ENCODE peak calls at places on chromosomes 4 and X, in nine cellular contexts. N, R, Z, X, V, S, G, D and Y are unnamed samples.
A peak's percentile ranks its signal among the peaks of the same experiment; 100 is the strongest.

GRCh38 chrX:39613508-39613921 is 484.2 kb downstream of the BCOR start:
- DNase-seq in S (no peak), D (no peak), Z (peak; percentile 27), N (no peak), G (no peak), V (no peak), X (no peak), R (peak; percentile 53), Y (peak; percentile 47)

GRCh38 chrX:105502336-105502735 is 281.8 kb upstream of the TEX13A start:
- DNase-seq in S (no peak), D (no peak), N (no peak), G (no peak), X (no peak), R (no peak), V (no peak), Z (no peak), Y (no peak)

GRCh38 chr4:3427134-3427476 is 14.7 kb upstream of the HGFAC start:
- DNase-seq in S (no peak), R (no peak), V (no peak), G (no peak), X (no peak), D (no peak), N (no peak), Z (no peak), Y (no peak)

GRCh38 chrX:70129811-70130210 is 3.4 kb upstream of the IGBP1 start:
- DNase-seq in X (no peak), N (no peak), S (no peak), Z (no peak), R (no peak), V (no peak), D (no peak), G (no peak), Y (no peak)

GRCh38 chr4:87961993-87962791 is 13.3 kb upstream of the SPP1 start:
- DNase-seq in D (no peak), X (no peak), N (no peak), Z (no peak), G (no peak), S (no peak), V (no peak), R (no peak), Y (no peak)

GRCh38 chr4:147492761-147493160 is 11.9 kb downstream of the EDNRA start:
- DNase-seq in G (no peak), S (no peak), X (no peak), Z (peak; percentile 77), V (peak; percentile 86), D (no peak), N (no peak), R (no peak), Y (no peak)

GRCh38 chr4:107740950-107741701 is 21.1 kb upstream of the PAPSS1 start:
- DNase-seq in V (peak; percentile 78), D (no peak), N (no peak), X (no peak), R (no peak), G (no peak), S (no peak), Z (no peak), Y (no peak)

GRCh38 chr4:99945718-99946345 is 586 bp downstream of the DNAJB14 start:
- DNase-seq in N (no peak), D (peak; percentile 22), G (no peak), S (no peak), R (no peak), V (peak; percentile 74), X (peak; percentile 57), Z (peak; percentile 51), Y (peak; percentile 22)

GRCh38 chr4:78038704-78039103 is 18.4 kb upstream of the FRAS1 start:
- DNase-seq in X (no peak), N (no peak), G (no peak), Z (no peak), S (no peak), D (no peak), R (no peak), V (no peak), Y (no peak)
- TF ChIP-seq CTCF in X (no peak), N (no peak), G (no peak), Z (no peak), S (no peak), D (no peak), R (no peak), V (no peak), Y (no peak)

DNA sequence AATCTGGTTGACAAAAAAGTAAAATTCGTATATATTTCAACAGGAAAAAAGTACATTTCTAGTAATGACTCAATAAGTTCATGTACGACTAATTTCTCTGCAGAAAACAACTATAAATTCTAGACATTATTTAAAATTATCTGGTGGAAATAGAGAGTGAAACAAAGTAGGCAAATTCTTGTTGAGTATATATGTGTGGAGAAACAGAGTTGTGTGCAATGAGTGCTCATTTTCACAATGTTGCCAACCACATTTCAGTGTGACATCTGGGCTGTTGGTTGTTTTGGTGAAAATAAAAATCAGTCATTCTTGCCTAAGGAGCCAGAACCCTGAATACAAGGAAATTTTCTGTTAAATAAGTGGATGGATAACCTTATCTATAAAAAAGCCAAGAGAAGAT is 372.0 kb upstream of the NDST4 start:
- DNase-seq in S (no peak), R (no peak), V (no peak), D (no peak), G (no peak), N (no peak), Z (no peak), X (no peak), Y (no peak)
- TF ChIP-seq CTCF in S (no peak), R (no peak), V (no peak), D (no peak), G (no peak), N (no peak), Z (no peak), X (no peak), Y (no peak)

GRCh38 chrX:24024819-24025740 is 1.9 kb downstream of the KLHL15 start:
- DNase-seq in D (peak; percentile 76), R (peak; percentile 86), X (peak; percentile 93), S (peak; percentile 84), V (peak; percentile 88), Z (peak; percentile 94), G (no peak), N (peak; percentile 93), Y (peak; percentile 88)
- TF ChIP-seq CTCF in D (no peak), R (no peak), X (no peak), S (peak; percentile 46), V (no peak), Z (peak; percentile 25), G (no peak), N (no peak), Y (peak; percentile 41)

GRCh38 chr4:165011403-165011802 is 20.4 kb upstream of the TRIM60 start:
- DNase-seq in R (no peak), D (no peak), N (no peak), G (no peak), V (no peak), X (no peak), Z (no peak), S (no peak), Y (no peak)

GRCh38 chr4:165013691-165014090 is 18.1 kb upstream of the TRIM60 start:
- DNase-seq in S (no peak), X (no peak), Z (no peak), V (no peak), R (no peak), G (no peak), N (no peak), D (no peak), Y (no peak)

GRCh38 chr4:165010991-165011390 is 20.8 kb upstream of the TRIM60 start:
- DNase-seq in S (no peak), Z (no peak), D (no peak), V (no peak), X (no peak), G (no peak), R (no peak), N (no peak), Y (no peak)

GRCh38 chr4:165016971-165017370 is 14.8 kb upstream of the TRIM60 start:
- DNase-seq in D (no peak), G (no peak), S (no peak), X (peak; percentile 15), Z (peak; percentile 41), V (no peak), R (no peak), N (no peak), Y (no peak)
- TF ChIP-seq CTCF in D (no peak), G (peak; percentile 24), S (peak; percentile 31), X (peak; percentile 45), Z (no peak), V (no peak), R (no peak), N (no peak), Y (no peak)

DNA sequence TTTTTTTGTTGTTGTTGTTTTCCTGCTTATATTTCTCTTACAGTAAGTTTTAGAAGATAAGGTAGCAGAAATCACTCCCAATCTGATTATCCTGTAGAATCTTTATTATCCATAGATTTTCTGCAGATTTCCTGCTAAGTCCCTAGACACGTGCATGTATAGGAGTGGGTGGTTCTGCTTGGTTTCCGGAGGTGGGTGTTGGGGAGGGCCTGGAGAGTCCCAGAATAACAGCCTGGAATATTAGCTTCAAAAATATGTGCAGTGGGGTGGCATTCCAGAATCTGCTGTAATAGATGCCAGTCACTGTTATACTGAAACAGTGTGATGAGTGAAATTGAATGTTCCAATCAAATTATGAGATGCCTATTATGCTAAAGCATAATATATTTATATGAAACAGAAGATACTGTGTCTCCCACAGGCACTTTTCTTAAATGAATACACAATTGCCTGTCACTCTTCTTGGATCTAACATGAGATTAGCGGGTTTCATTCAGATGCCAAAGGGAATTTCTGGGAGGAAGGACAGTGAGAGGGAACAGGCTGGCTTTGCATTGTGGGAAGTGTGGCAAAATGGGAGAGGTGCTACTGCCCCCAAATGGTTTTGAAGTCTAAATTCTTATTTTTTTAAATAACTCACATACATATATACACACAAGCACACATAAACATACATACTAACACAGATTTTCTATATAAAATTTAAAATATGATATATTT is 37.6 kb downstream of the C4orf50 start:
- DNase-seq in N (no peak), R (no peak), X (no peak), S (no peak), G (no peak), Z (no peak), V (peak; percentile 12), D (no peak), Y (no peak)
- TF ChIP-seq CTCF in N (no peak), R (no peak), X (no peak), S (peak; percentile 20), G (no peak), Z (no peak), V (no peak), D (no peak), Y (no peak)

GRCh38 chrX:110281377-110281776 is 36.5 kb downstream of the AMMECR1 start:
- DNase-seq in G (no peak), S (no peak), R (no peak), N (no peak), Z (no peak), V (no peak), D (no peak), X (no peak), Y (no peak)

GRCh38 chrX:110280954-110281353 is 36.9 kb downstream of the AMMECR1 start:
- DNase-seq in S (no peak), X (no peak), N (no peak), G (no peak), Z (no peak), V (no peak), R (no peak), D (no peak), Y (no peak)

GRCh38 chrX:110277609-110278008 is 40.3 kb downstream of the AMMECR1 start:
- DNase-seq in Z (no peak), X (no peak), S (no peak), V (no peak), N (no peak), D (no peak), G (no peak), R (no peak), Y (no peak)

DNA sequence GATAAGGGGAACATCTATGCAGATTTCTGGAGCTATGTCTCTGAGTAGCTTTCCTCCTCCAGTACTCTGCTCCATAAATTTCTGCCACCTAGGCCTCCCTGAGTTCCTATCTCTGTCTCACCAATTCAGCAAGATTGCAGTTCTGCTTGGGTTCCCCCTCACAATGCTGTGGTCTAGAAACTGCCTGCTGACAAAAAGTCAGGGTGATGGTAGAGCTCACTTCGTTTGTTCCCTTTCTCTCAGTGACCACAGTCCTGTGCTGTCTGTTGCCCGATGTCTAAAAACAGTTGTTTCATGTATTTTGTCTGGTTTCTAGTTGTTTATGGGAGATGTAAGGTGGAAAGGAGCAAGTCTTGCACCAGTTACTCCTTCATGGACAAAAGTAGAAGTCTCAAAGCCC is 41.1 kb downstream of the AMMECR1 start:
- DNase-seq in S (no peak), D (no peak), N (no peak), X (no peak), V (no peak), R (peak; percentile 15), Z (peak; percentile 75), G (no peak), Y (peak; percentile 6)
- TF ChIP-seq CTCF in S (no peak), D (no peak), N (no peak), X (no peak), V (no peak), R (no peak), Z (no peak), G (no peak), Y (no peak)